ENCODE peak calls at places on chromosomes 5 and 9, in seven cellular contexts. S is aorta; H is heart right ventricle; P is A673; A is CD8-positive, alpha-beta T cell; X is right cardiac atrium; T is psoas muscle. F is an unnamed sample.

GRCh38 chr9:108551030-108551964 is 304.5 kb downstream of the ACTL7B start:
- DNase-seq in H (no peak), A (no peak), T (peak; percentile 65), S (no peak), X (no peak), P (peak; percentile 84), F (no peak)

GRCh38 chr5:158763217-158763616 is 336.5 kb downstream of the EBF1 start:
- DNase-seq in T (no peak), S (no peak), P (no peak), A (no peak), H (no peak), X (no peak), F (no peak)

GRCh38 chr5:60350794-60351193 is 349.2 kb downstream of the DEPDC1B start:
- DNase-seq in A (no peak), X (no peak), H (no peak), T (no peak), P (no peak), S (no peak), F (no peak)

GRCh38 chr5:148416921-148417320 is 33.2 kb downstream of the FBXO38 start:
- DNase-seq in P (no peak), X (no peak), H (no peak), S (no peak), A (no peak), T (no peak), F (no peak)

GRCh38 chr9:16728128-16728505 is 142.4 kb downstream of the BNC2 start:
- DNase-seq in P (no peak), X (peak; percentile 48), S (no peak), T (no peak), H (no peak), A (no peak), F (no peak)

GRCh38 chr5:81427566-81427965 is 33.6 kb upstream of the ACOT12 start:
- DNase-seq in S (no peak), H (no peak), T (no peak), X (no peak), A (no peak), P (no peak), F (no peak)

GRCh38 chr5:72325566-72326297 is 5.6 kb downstream of the PTCD2 start:
- DNase-seq in P (no peak), A (no peak), S (no peak), T (no peak), H (no peak), X (no peak), F (no peak)

GRCh38 chr9:107299437-107299836 is 16.4 kb downstream of the RAD23B start:
- DNase-seq in S (no peak), T (no peak), P (no peak), X (no peak), H (no peak), A (no peak), F (no peak)

GRCh38 chr9:135326141-135326540 is 153.4 kb upstream of the PPP1R26 start:
- DNase-seq in T (no peak), X (no peak), S (peak; percentile 19), A (no peak), P (no peak), H (no peak), F (no peak)

GRCh38 chr9:86263876-86264275 is 4.4 kb upstream of the C9orf153 start:
- DNase-seq in P (no peak), S (no peak), T (no peak), H (no peak), A (no peak), X (no peak), F (no peak)

GRCh38 chr5:135993894-135994514 is 34.8 kb upstream of the TGFBI start:
- DNase-seq in X (no peak), P (peak; percentile 84), S (no peak), A (no peak), H (no peak), T (no peak), F (no peak)

GRCh38 chr9:120431268-120431667 is 148.7 kb downstream of the CDK5RAP2 start:
- DNase-seq in S (no peak), X (no peak), H (no peak), T (no peak), P (no peak), A (no peak), F (no peak)

GRCh38 chr5:142515036-142515435 is 170.9 kb downstream of the FGF1 start:
- DNase-seq in A (no peak), S (no peak), H (no peak), P (no peak), X (no peak), T (no peak), F (no peak)

GRCh38 chr5:176737746-176738699 is 72.3 kb upstream of the UNC5A start:
- DNase-seq in T (no peak), A (no peak), S (no peak), X (no peak), H (no peak), P (no peak), F (no peak)

GRCh38 chr9:88745281-88746001 is 210.5 kb downstream of the NXNL2 start:
- DNase-seq in H (no peak), X (no peak), S (no peak), P (peak; percentile 77), A (no peak), T (no peak), F (no peak)

GRCh38 chr5:37730896-37731455 is 108.9 kb downstream of the GDNF start:
- DNase-seq in T (no peak), A (no peak), H (no peak), P (no peak), S (no peak), X (no peak), F (no peak)

GRCh38 chr5:10145922-10146321 is 103.8 kb downstream of the ATPSCKMT start:
- DNase-seq in H (no peak), T (no peak), X (no peak), S (no peak), A (no peak), P (peak; percentile 65), F (no peak)

GRCh38 chr5:88846434-88846833 is 36.5 kb downstream of the MEF2C start:
- DNase-seq in P (no peak), T (no peak), S (no peak), X (no peak), H (no peak), A (no peak), F (no peak)

GRCh38 chr5:168327994-168328393 is 36.5 kb downstream of the WWC1 start:
- DNase-seq in S (no peak), X (no peak), P (no peak), H (no peak), A (no peak), T (no peak), F (no peak)

GRCh38 chr9:36116593-36116992 is 19.9 kb upstream of the GLIPR2 start:
- DNase-seq in A (no peak), X (no peak), S (no peak), T (no peak), H (no peak), P (no peak), F (no peak)
- H3K4me3 ChIP-seq in A (no peak overlapping the region), X (no peak overlapping the region), S (no peak overlapping the region), T (no peak overlapping the region), H (no peak overlapping the region), P (no peak overlapping the region), F (no peak overlapping the region)

GRCh38 chr5:104755806-104756205 is 1193.2 kb upstream of the NUDT12 start:
- DNase-seq in T (no peak), P (no peak), X (no peak), H (no peak), A (no peak), S (no peak), F (no peak)

GRCh38 chr5:104751969-104752368 is 1189.4 kb upstream of the NUDT12 start:
- DNase-seq in P (no peak), S (no peak), T (no peak), X (no peak), A (no peak), H (no peak), F (no peak)

GRCh38 chr5:104754311-104754995 is 1191.9 kb upstream of the NUDT12 start:
- DNase-seq in A (no peak), P (no peak), T (no peak), H (no peak), X (no peak), S (no peak), F (no peak)

GRCh38 chr5:104763163-104763562 is 1200.6 kb upstream of the NUDT12 start:
- DNase-seq in A (no peak), P (peak; percentile 77), X (no peak), H (no peak), T (no peak), S (no peak), F (no peak)

GRCh38 chr5:104757915-104758314 is 1195.3 kb upstream of the NUDT12 start:
- DNase-seq in X (no peak), S (no peak), T (no peak), P (no peak), H (no peak), A (no peak), F (no peak)
- H3K27ac ChIP-seq in X (no peak overlapping the region), S (no peak overlapping the region), T (no peak overlapping the region), P (no peak overlapping the region), H (no peak overlapping the region), A (no peak overlapping the region), F (no peak overlapping the region)

DNA sequence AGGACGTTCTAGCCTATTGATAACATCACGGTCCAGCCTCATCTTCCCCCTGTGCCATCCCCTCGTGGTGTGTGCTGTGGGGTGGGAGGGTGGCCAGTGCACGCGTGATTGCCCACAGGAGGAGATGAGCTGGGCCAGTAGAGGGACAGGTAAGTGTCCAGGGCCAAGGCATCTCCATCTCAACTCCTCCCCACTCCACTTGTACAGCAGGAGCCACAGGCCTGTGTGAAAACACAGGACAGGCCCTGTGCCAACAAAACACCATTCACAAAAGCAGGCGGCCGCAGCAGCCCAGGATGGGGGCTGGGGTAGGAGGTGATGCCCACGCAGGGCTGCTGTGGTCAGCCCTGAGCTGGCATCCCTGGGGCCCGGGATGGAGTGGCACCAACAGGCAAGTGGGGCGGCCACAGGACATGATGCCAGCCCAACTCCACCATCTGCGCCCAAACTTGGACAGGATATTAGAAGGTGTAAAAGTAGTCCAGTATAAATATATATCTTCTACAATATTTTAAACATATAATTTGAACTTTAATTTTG is 32.6 kb downstream of the TPPP start:
- DNase-seq in X (no peak), P (no peak), A (no peak), H (no peak), S (peak; percentile 18), T (no peak), F (no peak)
- H3K9me3 ChIP-seq in X (peaks cover 1% of the 10 kb centered on the region), P (no peaks in the 10 kb centered on the region), A (no peaks in the 10 kb centered on the region), H (no peaks in the 10 kb centered on the region), S (peaks cover 6% of the 10 kb centered on the region), T (no peaks in the 10 kb centered on the region), F (no peaks in the 10 kb centered on the region)

DNA sequence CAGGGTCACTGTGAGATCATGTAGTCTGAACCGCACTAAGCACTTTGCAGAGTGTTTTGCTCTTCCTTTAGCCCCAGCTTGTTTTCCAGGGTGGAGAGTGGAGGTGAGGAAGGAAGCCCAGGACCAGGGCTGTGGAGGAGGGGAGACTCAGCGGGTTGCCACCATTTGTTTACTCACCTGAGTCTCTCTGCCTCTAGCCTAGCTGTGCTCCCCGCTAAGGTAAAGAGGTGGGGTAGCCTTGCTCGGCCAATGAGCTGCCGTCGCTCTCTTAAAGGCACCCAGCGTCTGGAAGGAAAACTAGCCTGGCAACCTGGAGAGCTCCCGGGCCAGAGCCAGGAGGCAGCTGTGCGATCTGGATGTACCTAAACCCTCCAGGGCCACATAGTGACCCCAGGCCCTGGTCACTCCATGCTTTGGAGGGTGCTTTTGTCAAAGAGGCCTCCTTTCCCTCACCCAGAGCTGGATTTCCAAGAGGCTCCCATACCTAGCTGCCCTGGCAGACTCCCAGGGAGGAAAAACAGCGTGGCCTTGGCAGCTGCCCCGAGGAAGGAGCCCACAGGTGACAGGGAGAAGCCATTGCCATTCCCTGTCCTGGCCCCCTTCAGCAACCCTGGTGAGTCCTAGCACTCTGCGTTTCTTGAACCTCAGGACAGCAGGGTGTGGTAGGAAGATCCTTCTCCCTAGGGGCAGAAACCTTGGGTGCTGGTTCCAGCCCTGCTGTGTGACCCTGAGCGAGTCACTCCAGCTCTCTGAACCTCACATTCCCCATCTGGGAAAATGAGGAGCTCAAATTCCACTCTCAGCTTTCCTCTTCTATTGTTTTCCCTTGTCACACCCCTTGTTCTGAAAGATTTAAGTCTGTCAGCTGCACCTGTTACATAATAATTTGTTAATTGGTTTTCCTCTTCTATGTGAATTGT is 42.4 kb upstream of the LARP1 start:
- DNase-seq in X (no peak), S (no peak), P (no peak), H (no peak), A (no peak), T (no peak), F (peak; percentile 90)
- H3K4me3 ChIP-seq in X (no peak overlapping the region), S (no peak overlapping the region), P (no peak overlapping the region), H (no peak overlapping the region), A (no peak overlapping the region), T (no peak overlapping the region), F (peak overlapping the region; percentile 6)

F was measured in iPS DF 6.9.